ENCODE peak calls at places on chromosomes 16 and 17, in four cellular contexts. P is uterus, B is cardiac muscle cell, L is OCI-LY7. K is an unnamed sample. For H3K9me3, the result is how much of the 10 kb centered on the place peaks cover.

GRCh38 chr16:79848739-79849518 is 248.4 kb upstream of the MAF start:
- DNase-seq in P (peak), B (no peak), L (no peak), K (no peak)

GRCh38 chr17:43367588-43368242 is 31.1 kb upstream of the ARL4D start:
- DNase-seq in P (no peak), B (peak), L (peak), K (no peak)

GRCh38 chr17:2697611-2698162 is 13.9 kb downstream of the CLUH start:
- DNase-seq in P (peak), B (no peak), L (no peak), K (no peak)

GRCh38 chr17:9907131-9907530 is 2.1 kb upstream of the RCVRN start:
- DNase-seq in P (no peak), B (no peak), L (no peak), K (no peak)

GRCh38 chr17:70168979-70169706 is at the start of gene KCNJ2:
- DNase-seq in P (peak), B (peak), L (peak), K (peak)

GRCh38 chr16:59690216-59690615 is 956.1 kb upstream of the GOT2 start:
- DNase-seq in P (no peak), B (no peak), L (no peak), K (no peak)

GRCh38 chr17:50055055-50055425 is 870 bp upstream of the ITGA3 start:
- DNase-seq in P (no peak), B (peak), L (no peak), K (no peak)

GRCh38 chr17:35486920-35487727 is 38.6 kb upstream of the SLFN13 start:
- DNase-seq in P (peak), B (peak), L (no peak), K (no peak)

GRCh38 chr16:88782454-88783390 is 2.3 kb downstream of the PIEZO1 start:
- DNase-seq in P (peak), B (no peak), L (peak), K (no peak)

GRCh38 chr17:35588196-35588920 is 1.2 kb downstream of the AP2B1 start:
- DNase-seq in P (no peak), B (no peak), L (no peak), K (no peak)

GRCh38 chr17:4679652-4680051 is 24.3 kb downstream of the PELP1 start:
- DNase-seq in P (no peak), B (no peak), L (no peak), K (no peak)

GRCh38 chr17:44749076-44750020 is 9.4 kb upstream of the ADAM11 start:
- DNase-seq in P (peak), B (no peak), L (no peak), K (no peak)

GRCh38 chr16:69443809-69444611 is 19.6 kb downstream of the CYB5B start:
- DNase-seq in P (peak), B (no peak), L (no peak), K (no peak)

GRCh38 chr17:39678340-39679116 is 9.3 kb downstream of the PGAP3 start:
- DNase-seq in P (no peak), B (no peak), L (no peak), K (no peak)

GRCh38 chr17:76268991-76269981 is 4.1 kb downstream of the UBALD2 start:
- DNase-seq in P (no peak), B (peak), L (peak), K (no peak)

GRCh38 chr17:39794249-39794970 is 56.7 kb downstream of the GRB7 start:
- DNase-seq in P (no peak), B (no peak), L (peak), K (no peak)

GRCh38 chr17:65368341-65368740 is 193.1 kb downstream of the AXIN2 start:
- DNase-seq in P (no peak), B (no peak), L (no peak), K (peak)

GRCh38 chr16:71357681-71358080 is 842 bp upstream of the CALB2 start:
- DNase-seq in P (no peak), B (peak), L (no peak), K (no peak)

GRCh38 chr16:69848635-69849545 is 86.8 kb downstream of the WWP2 start:
- DNase-seq in P (peak), B (peak), L (no peak), K (peak)

GRCh38 chr17:76631821-76632565 is 11.6 kb downstream of the ST6GALNAC1 start:
- DNase-seq in P (no peak), B (no peak), L (no peak), K (no peak)

GRCh38 chr17:80803451-80804428 is 187.9 kb upstream of the CHMP6 start:
- DNase-seq in P (peak), B (no peak), L (no peak), K (no peak)

GRCh38 chr17:9204623-9205329 is 183.5 kb downstream of the NTN1 start:
- DNase-seq in P (no peak), B (no peak), L (peak), K (no peak)

GRCh38 chr16:4535627-4536108 is 2.9 kb downstream of the CDIP1 start:
- DNase-seq in P (no peak), B (no peak), L (no peak), K (no peak)

GRCh38 chr16:11619327-11619851 is 32.7 kb upstream of the LITAF start:
- DNase-seq in P (no peak), B (no peak), L (peak), K (no peak)

GRCh38 chr17:21285164-21286065 is 904 bp downstream of the MAP2K3 start:
- DNase-seq in P (peak), B (peak), L (peak), K (no peak)

GRCh38 chr17:16044484-16044883 is 44.9 kb downstream of the TTC19 start:
- DNase-seq in P (no peak), B (no peak), L (no peak), K (no peak)

GRCh38 chr17:41301204-41301790 is 1.4 kb downstream of the KRTAP29-1 start:
- DNase-seq in P (no peak), B (no peak), L (no peak), K (no peak)

DNA sequence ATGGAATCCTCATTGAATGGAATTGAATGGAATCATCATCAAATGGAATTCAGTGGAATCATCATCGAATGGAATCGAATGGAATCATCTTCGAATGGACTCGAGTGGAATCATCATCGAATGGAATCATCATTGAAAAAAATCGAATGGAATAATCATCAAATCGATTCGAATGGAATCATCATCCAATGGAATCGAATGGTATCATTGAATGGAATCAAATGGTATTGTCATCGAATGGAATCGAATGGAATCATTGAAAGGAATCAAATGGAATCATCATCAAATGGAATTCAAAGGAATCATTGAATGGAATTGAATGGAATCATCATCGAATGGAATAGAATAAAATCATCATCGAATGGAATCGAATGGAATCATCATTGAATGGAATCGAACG is 619.3 kb downstream of the TP53TG3F start:
- DNase-seq in P (no peak), B (no peak), L (no peak), K (no peak)
- H3K9me3 ChIP-seq in P (under half), B (under half), L (half or more), K (under half)

GRCh38 chr16:85286970-85287814 is 174.9 kb upstream of the CIBAR2 start:
- DNase-seq in P (no peak), B (no peak), L (no peak), K (no peak)
- TF ChIP-seq CTCF in P (no peak), B (no peak), L (no peak), K (no peak)

DNA sequence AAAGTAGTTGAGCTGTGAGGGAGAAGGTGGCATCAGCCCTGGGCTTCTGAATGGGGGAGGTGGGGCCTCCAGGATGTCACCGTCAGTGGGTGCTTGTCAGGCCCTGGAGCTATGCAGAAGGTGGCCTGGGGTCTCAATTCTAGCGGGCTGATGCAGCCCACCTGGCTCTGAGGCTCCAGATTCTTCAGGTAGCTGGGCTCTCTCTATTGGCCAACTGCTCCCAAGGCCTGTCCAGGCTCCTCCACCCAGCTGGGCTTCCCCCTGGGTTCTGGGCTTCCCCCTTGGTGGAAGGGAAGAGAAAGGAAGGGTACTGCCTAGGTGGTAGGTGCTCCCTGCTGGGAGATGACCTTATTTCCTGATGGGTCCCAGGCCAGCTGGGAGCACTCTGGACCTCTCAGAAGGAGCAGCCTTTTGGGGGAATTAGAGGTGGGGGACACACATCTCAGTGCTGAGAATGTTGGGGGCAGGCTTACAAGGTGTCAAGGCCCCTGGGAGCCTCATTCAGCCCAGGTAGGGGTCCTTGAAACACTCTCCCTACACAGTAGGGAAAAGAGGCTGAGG is 1728.3 kb downstream of the TP53TG3F start:
- DNase-seq in P (no peak), B (no peak), L (no peak), K (peak)
- H3K9me3 ChIP-seq in P (under half), B (under half), L (under half), K (under half)

DNA sequence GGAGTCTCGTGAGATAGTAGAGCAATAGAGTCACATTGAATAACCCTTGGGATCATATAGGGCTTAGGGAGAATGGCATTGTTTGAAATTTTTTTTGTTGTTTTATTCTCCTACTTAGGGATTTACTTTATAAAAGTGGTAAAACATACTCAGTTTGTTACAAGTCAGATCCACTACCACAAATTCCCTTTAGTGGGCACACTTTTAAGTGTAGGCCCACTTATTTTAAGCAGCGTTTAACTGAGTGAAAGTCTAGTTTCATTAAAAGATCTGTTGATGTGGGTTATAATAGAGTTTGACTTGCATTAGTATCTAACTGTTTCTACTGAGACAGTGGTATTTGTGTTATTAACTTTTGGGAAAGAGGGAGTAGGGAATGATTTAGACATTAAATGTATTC is 49.3 kb downstream of the USP10 start:
- DNase-seq in P (no peak), B (no peak), L (no peak), K (no peak)
- TF ChIP-seq CTCF in P (no peak), B (no peak), L (no peak), K (no peak)

GRCh38 chr17:57875109-57876022 is 25.5 kb upstream of the MRPS23 start:
- DNase-seq in P (peak), B (peak), L (no peak), K (no peak)
- H3K9me3 ChIP-seq in P (under half), B (under half), L (under half), K (under half)

GRCh38 chr16:30535777-30536190 is 1.1 kb upstream of the ZNF747 start:
- DNase-seq in P (peak), B (peak), L (peak), K (no peak)
- TF ChIP-seq CTCF in P (peak), B (peak), L (peak), K (peak)